ENCODE peak calls at places on chromosomes 2 and 18, in ten cellular contexts. One of them, this sample, is unnamed.

GRCh38 chr2:209160800-209161588 is 262.9 kb upstream of the MAP2 start:
- DNase-seq in activated T-helper 1 cell treated with Interleukin-2 at 50 U/mL for 16 hours: no peak
- DNase-seq in HT-29: no peak
- DNase-seq in midbrain: no peak
- DNase-seq in stimulated activated CD4-positive, alpha-beta T cell treated with anti-CD3 and anti-CD28 coated beads, Interleukin-4, amount 100 ng/mL, for 4 hours: no peak
- DNase-seq in cerebellar nuclear complex: no peak
- DNase-seq in stimulated activated CD8-positive, alpha-beta memory T cell treated with anti-CD3 and anti-CD28 coated beads, Interleukin-4, amount 100 ng/mL, for 48 hours: no peak
- DNase-seq in AG04450: no peak
- DNase-seq in RWPE1: no peak
- DNase-seq in IMR-90: no peak
- DNase-seq in this sample: no peak

GRCh38 chr2:85707304-85707703 is 13.1 kb downstream of the GNLY start:
- DNase-seq in activated T-helper 1 cell treated with Interleukin-2 at 50 U/mL for 16 hours: peak
- DNase-seq in HT-29: peak
- DNase-seq in midbrain: peak
- DNase-seq in stimulated activated CD4-positive, alpha-beta T cell treated with anti-CD3 and anti-CD28 coated beads, Interleukin-4, amount 100 ng/mL, for 4 hours: peak
- DNase-seq in cerebellar nuclear complex: no peak
- DNase-seq in stimulated activated CD8-positive, alpha-beta memory T cell treated with anti-CD3 and anti-CD28 coated beads, Interleukin-4, amount 100 ng/mL, for 48 hours: peak
- DNase-seq in AG04450: peak
- DNase-seq in RWPE1: peak
- DNase-seq in IMR-90: peak
- DNase-seq in this sample: peak

GRCh38 chr2:116696223-116696622 is 1118.3 kb upstream of the DDX18 start:
- DNase-seq in activated T-helper 1 cell treated with Interleukin-2 at 50 U/mL for 16 hours: no peak
- DNase-seq in HT-29: peak
- DNase-seq in midbrain: no peak
- DNase-seq in stimulated activated CD4-positive, alpha-beta T cell treated with anti-CD3 and anti-CD28 coated beads, Interleukin-4, amount 100 ng/mL, for 4 hours: no peak
- DNase-seq in cerebellar nuclear complex: no peak
- DNase-seq in stimulated activated CD8-positive, alpha-beta memory T cell treated with anti-CD3 and anti-CD28 coated beads, Interleukin-4, amount 100 ng/mL, for 48 hours: no peak
- DNase-seq in AG04450: no peak
- DNase-seq in RWPE1: no peak
- DNase-seq in IMR-90: no peak
- DNase-seq in this sample: no peak

GRCh38 chr18:12455511-12455910 is 47.8 kb downstream of the PRELID3A start:
- DNase-seq in activated T-helper 1 cell treated with Interleukin-2 at 50 U/mL for 16 hours: no peak
- DNase-seq in HT-29: no peak
- DNase-seq in midbrain: peak
- DNase-seq in stimulated activated CD4-positive, alpha-beta T cell treated with anti-CD3 and anti-CD28 coated beads, Interleukin-4, amount 100 ng/mL, for 4 hours: no peak
- DNase-seq in cerebellar nuclear complex: no peak
- DNase-seq in stimulated activated CD8-positive, alpha-beta memory T cell treated with anti-CD3 and anti-CD28 coated beads, Interleukin-4, amount 100 ng/mL, for 48 hours: no peak
- DNase-seq in AG04450: peak
- DNase-seq in RWPE1: no peak
- DNase-seq in IMR-90: peak
- DNase-seq in this sample: no peak

GRCh38 chr18:7307018-7307417 is 76.1 kb downstream of the LRRC30 start:
- DNase-seq in activated T-helper 1 cell treated with Interleukin-2 at 50 U/mL for 16 hours: no peak
- DNase-seq in HT-29: no peak
- DNase-seq in midbrain: no peak
- DNase-seq in stimulated activated CD4-positive, alpha-beta T cell treated with anti-CD3 and anti-CD28 coated beads, Interleukin-4, amount 100 ng/mL, for 4 hours: no peak
- DNase-seq in cerebellar nuclear complex: no peak
- DNase-seq in stimulated activated CD8-positive, alpha-beta memory T cell treated with anti-CD3 and anti-CD28 coated beads, Interleukin-4, amount 100 ng/mL, for 48 hours: no peak
- DNase-seq in AG04450: no peak
- DNase-seq in RWPE1: no peak
- DNase-seq in IMR-90: no peak
- DNase-seq in this sample: no peak

GRCh38 chr2:167965907-167966306 is 281.5 kb downstream of the STK39 start:
- DNase-seq in activated T-helper 1 cell treated with Interleukin-2 at 50 U/mL for 16 hours: no peak
- DNase-seq in HT-29: no peak
- DNase-seq in midbrain: no peak
- DNase-seq in stimulated activated CD4-positive, alpha-beta T cell treated with anti-CD3 and anti-CD28 coated beads, Interleukin-4, amount 100 ng/mL, for 4 hours: no peak
- DNase-seq in cerebellar nuclear complex: no peak
- DNase-seq in stimulated activated CD8-positive, alpha-beta memory T cell treated with anti-CD3 and anti-CD28 coated beads, Interleukin-4, amount 100 ng/mL, for 48 hours: no peak
- DNase-seq in AG04450: no peak
- DNase-seq in RWPE1: no peak
- DNase-seq in IMR-90: no peak
- DNase-seq in this sample: no peak

GRCh38 chr2:235937936-235938335 is 230.2 kb downstream of the GBX2 start:
- DNase-seq in activated T-helper 1 cell treated with Interleukin-2 at 50 U/mL for 16 hours: no peak
- DNase-seq in HT-29: no peak
- DNase-seq in midbrain: no peak
- DNase-seq in stimulated activated CD4-positive, alpha-beta T cell treated with anti-CD3 and anti-CD28 coated beads, Interleukin-4, amount 100 ng/mL, for 4 hours: no peak
- DNase-seq in cerebellar nuclear complex: no peak
- DNase-seq in stimulated activated CD8-positive, alpha-beta memory T cell treated with anti-CD3 and anti-CD28 coated beads, Interleukin-4, amount 100 ng/mL, for 48 hours: no peak
- DNase-seq in AG04450: no peak
- DNase-seq in RWPE1: no peak
- DNase-seq in IMR-90: no peak
- DNase-seq in this sample: no peak

GRCh38 chr2:16287281-16287680 is 346.9 kb downstream of the MYCN start:
- DNase-seq in activated T-helper 1 cell treated with Interleukin-2 at 50 U/mL for 16 hours: no peak
- DNase-seq in HT-29: no peak
- DNase-seq in midbrain: no peak
- DNase-seq in stimulated activated CD4-positive, alpha-beta T cell treated with anti-CD3 and anti-CD28 coated beads, Interleukin-4, amount 100 ng/mL, for 4 hours: no peak
- DNase-seq in cerebellar nuclear complex: no peak
- DNase-seq in stimulated activated CD8-positive, alpha-beta memory T cell treated with anti-CD3 and anti-CD28 coated beads, Interleukin-4, amount 100 ng/mL, for 48 hours: no peak
- DNase-seq in AG04450: no peak
- DNase-seq in RWPE1: no peak
- DNase-seq in IMR-90: no peak
- DNase-seq in this sample: no peak

GRCh38 chr2:229586746-229587705 is 127.3 kb downstream of the DNER start:
- DNase-seq in activated T-helper 1 cell treated with Interleukin-2 at 50 U/mL for 16 hours: no peak
- DNase-seq in HT-29: peak
- DNase-seq in midbrain: peak
- DNase-seq in stimulated activated CD4-positive, alpha-beta T cell treated with anti-CD3 and anti-CD28 coated beads, Interleukin-4, amount 100 ng/mL, for 4 hours: no peak
- DNase-seq in cerebellar nuclear complex: no peak
- DNase-seq in stimulated activated CD8-positive, alpha-beta memory T cell treated with anti-CD3 and anti-CD28 coated beads, Interleukin-4, amount 100 ng/mL, for 48 hours: peak
- DNase-seq in AG04450: peak
- DNase-seq in RWPE1: peak
- DNase-seq in IMR-90: peak
- DNase-seq in this sample: peak

GRCh38 chr18:77013777-77014525 is 118.6 kb downstream of the MBP start:
- DNase-seq in activated T-helper 1 cell treated with Interleukin-2 at 50 U/mL for 16 hours: no peak
- DNase-seq in HT-29: no peak
- DNase-seq in midbrain: peak
- DNase-seq in stimulated activated CD4-positive, alpha-beta T cell treated with anti-CD3 and anti-CD28 coated beads, Interleukin-4, amount 100 ng/mL, for 4 hours: no peak
- DNase-seq in cerebellar nuclear complex: no peak
- DNase-seq in stimulated activated CD8-positive, alpha-beta memory T cell treated with anti-CD3 and anti-CD28 coated beads, Interleukin-4, amount 100 ng/mL, for 48 hours: no peak
- DNase-seq in AG04450: no peak
- DNase-seq in RWPE1: no peak
- DNase-seq in IMR-90: no peak
- DNase-seq in this sample: no peak

GRCh38 chr2:165443524-165443923 is 26.0 kb upstream of the CSRNP3 start:
- DNase-seq in activated T-helper 1 cell treated with Interleukin-2 at 50 U/mL for 16 hours: no peak
- DNase-seq in HT-29: no peak
- DNase-seq in midbrain: no peak
- DNase-seq in stimulated activated CD4-positive, alpha-beta T cell treated with anti-CD3 and anti-CD28 coated beads, Interleukin-4, amount 100 ng/mL, for 4 hours: no peak
- DNase-seq in cerebellar nuclear complex: no peak
- DNase-seq in stimulated activated CD8-positive, alpha-beta memory T cell treated with anti-CD3 and anti-CD28 coated beads, Interleukin-4, amount 100 ng/mL, for 48 hours: no peak
- DNase-seq in AG04450: no peak
- DNase-seq in RWPE1: no peak
- DNase-seq in IMR-90: no peak
- DNase-seq in this sample: no peak

GRCh38 chr2:239181601-239182471 is 219.0 kb downstream of the HDAC4 start:
- DNase-seq in activated T-helper 1 cell treated with Interleukin-2 at 50 U/mL for 16 hours: no peak
- DNase-seq in HT-29: no peak
- DNase-seq in midbrain: no peak
- DNase-seq in stimulated activated CD4-positive, alpha-beta T cell treated with anti-CD3 and anti-CD28 coated beads, Interleukin-4, amount 100 ng/mL, for 4 hours: no peak
- DNase-seq in cerebellar nuclear complex: no peak
- DNase-seq in stimulated activated CD8-positive, alpha-beta memory T cell treated with anti-CD3 and anti-CD28 coated beads, Interleukin-4, amount 100 ng/mL, for 48 hours: no peak
- DNase-seq in AG04450: no peak
- DNase-seq in RWPE1: no peak
- DNase-seq in IMR-90: no peak
- DNase-seq in this sample: no peak

GRCh38 chr2:162524192-162524591 is 180.3 kb downstream of the GCA start:
- DNase-seq in activated T-helper 1 cell treated with Interleukin-2 at 50 U/mL for 16 hours: no peak
- DNase-seq in HT-29: peak
- DNase-seq in midbrain: no peak
- DNase-seq in stimulated activated CD4-positive, alpha-beta T cell treated with anti-CD3 and anti-CD28 coated beads, Interleukin-4, amount 100 ng/mL, for 4 hours: no peak
- DNase-seq in cerebellar nuclear complex: no peak
- DNase-seq in stimulated activated CD8-positive, alpha-beta memory T cell treated with anti-CD3 and anti-CD28 coated beads, Interleukin-4, amount 100 ng/mL, for 48 hours: no peak
- DNase-seq in AG04450: no peak
- DNase-seq in RWPE1: peak
- DNase-seq in IMR-90: no peak
- DNase-seq in this sample: peak

GRCh38 chr2:101307950-101308431 is 510 bp downstream of the RNF149 start:
- DNase-seq in activated T-helper 1 cell treated with Interleukin-2 at 50 U/mL for 16 hours: no peak
- DNase-seq in HT-29: peak
- DNase-seq in midbrain: no peak
- DNase-seq in stimulated activated CD4-positive, alpha-beta T cell treated with anti-CD3 and anti-CD28 coated beads, Interleukin-4, amount 100 ng/mL, for 4 hours: peak
- DNase-seq in cerebellar nuclear complex: no peak
- DNase-seq in stimulated activated CD8-positive, alpha-beta memory T cell treated with anti-CD3 and anti-CD28 coated beads, Interleukin-4, amount 100 ng/mL, for 48 hours: peak
- DNase-seq in AG04450: no peak
- DNase-seq in RWPE1: peak
- DNase-seq in IMR-90: no peak
- DNase-seq in this sample: no peak

GRCh38 chr2:98484121-98484557 is 39.5 kb downstream of the INPP4A start:
- DNase-seq in activated T-helper 1 cell treated with Interleukin-2 at 50 U/mL for 16 hours: no peak
- DNase-seq in HT-29: peak
- DNase-seq in midbrain: no peak
- DNase-seq in stimulated activated CD4-positive, alpha-beta T cell treated with anti-CD3 and anti-CD28 coated beads, Interleukin-4, amount 100 ng/mL, for 4 hours: no peak
- DNase-seq in cerebellar nuclear complex: no peak
- DNase-seq in stimulated activated CD8-positive, alpha-beta memory T cell treated with anti-CD3 and anti-CD28 coated beads, Interleukin-4, amount 100 ng/mL, for 48 hours: no peak
- DNase-seq in AG04450: no peak
- DNase-seq in RWPE1: no peak
- DNase-seq in IMR-90: no peak
- DNase-seq in this sample: peak

GRCh38 chr2:102069311-102069974 is 73.1 kb upstream of the IL1R1 start:
- DNase-seq in activated T-helper 1 cell treated with Interleukin-2 at 50 U/mL for 16 hours: no peak
- DNase-seq in HT-29: no peak
- DNase-seq in midbrain: no peak
- DNase-seq in stimulated activated CD4-positive, alpha-beta T cell treated with anti-CD3 and anti-CD28 coated beads, Interleukin-4, amount 100 ng/mL, for 4 hours: no peak
- DNase-seq in cerebellar nuclear complex: no peak
- DNase-seq in stimulated activated CD8-positive, alpha-beta memory T cell treated with anti-CD3 and anti-CD28 coated beads, Interleukin-4, amount 100 ng/mL, for 48 hours: no peak
- DNase-seq in AG04450: no peak
- DNase-seq in RWPE1: no peak
- DNase-seq in IMR-90: no peak
- DNase-seq in this sample: no peak

GRCh38 chr2:222861411-222862067 is 703 bp downstream of the ACSL3 start:
- DNase-seq in activated T-helper 1 cell treated with Interleukin-2 at 50 U/mL for 16 hours: peak
- DNase-seq in HT-29: peak
- DNase-seq in midbrain: no peak
- DNase-seq in stimulated activated CD4-positive, alpha-beta T cell treated with anti-CD3 and anti-CD28 coated beads, Interleukin-4, amount 100 ng/mL, for 4 hours: peak
- DNase-seq in cerebellar nuclear complex: no peak
- DNase-seq in stimulated activated CD8-positive, alpha-beta memory T cell treated with anti-CD3 and anti-CD28 coated beads, Interleukin-4, amount 100 ng/mL, for 48 hours: peak
- DNase-seq in AG04450: no peak
- DNase-seq in RWPE1: no peak
- DNase-seq in IMR-90: no peak
- DNase-seq in this sample: peak

GRCh38 chr2:234863043-234863934 is 88.5 kb upstream of the SH3BP4 start:
- DNase-seq in activated T-helper 1 cell treated with Interleukin-2 at 50 U/mL for 16 hours: no peak
- DNase-seq in HT-29: no peak
- DNase-seq in midbrain: peak
- DNase-seq in stimulated activated CD4-positive, alpha-beta T cell treated with anti-CD3 and anti-CD28 coated beads, Interleukin-4, amount 100 ng/mL, for 4 hours: no peak
- DNase-seq in cerebellar nuclear complex: no peak
- DNase-seq in stimulated activated CD8-positive, alpha-beta memory T cell treated with anti-CD3 and anti-CD28 coated beads, Interleukin-4, amount 100 ng/mL, for 48 hours: no peak
- DNase-seq in AG04450: peak
- DNase-seq in RWPE1: peak
- DNase-seq in IMR-90: peak
- DNase-seq in this sample: no peak

GRCh38 chr2:174577967-174578589 is 19.5 kb downstream of the WIPF1 start:
- DNase-seq in activated T-helper 1 cell treated with Interleukin-2 at 50 U/mL for 16 hours: no peak
- DNase-seq in HT-29: peak
- DNase-seq in midbrain: peak
- DNase-seq in stimulated activated CD4-positive, alpha-beta T cell treated with anti-CD3 and anti-CD28 coated beads, Interleukin-4, amount 100 ng/mL, for 4 hours: peak
- DNase-seq in cerebellar nuclear complex: no peak
- DNase-seq in stimulated activated CD8-positive, alpha-beta memory T cell treated with anti-CD3 and anti-CD28 coated beads, Interleukin-4, amount 100 ng/mL, for 48 hours: no peak
- DNase-seq in AG04450: peak
- DNase-seq in RWPE1: peak
- DNase-seq in IMR-90: peak
- DNase-seq in this sample: peak

GRCh38 chr2:23564618-23564967 is 179.6 kb downstream of the KLHL29 start:
- DNase-seq in activated T-helper 1 cell treated with Interleukin-2 at 50 U/mL for 16 hours: no peak
- DNase-seq in HT-29: no peak
- DNase-seq in midbrain: no peak
- DNase-seq in stimulated activated CD4-positive, alpha-beta T cell treated with anti-CD3 and anti-CD28 coated beads, Interleukin-4, amount 100 ng/mL, for 4 hours: no peak
- DNase-seq in cerebellar nuclear complex: no peak
- DNase-seq in stimulated activated CD8-positive, alpha-beta memory T cell treated with anti-CD3 and anti-CD28 coated beads, Interleukin-4, amount 100 ng/mL, for 48 hours: no peak
- DNase-seq in AG04450: no peak
- DNase-seq in RWPE1: peak
- DNase-seq in IMR-90: no peak
- DNase-seq in this sample: no peak

GRCh38 chr2:25982273-25982967 is at the start of gene KIF3C:
- DNase-seq in activated T-helper 1 cell treated with Interleukin-2 at 50 U/mL for 16 hours: peak
- DNase-seq in HT-29: peak
- DNase-seq in midbrain: peak
- DNase-seq in stimulated activated CD4-positive, alpha-beta T cell treated with anti-CD3 and anti-CD28 coated beads, Interleukin-4, amount 100 ng/mL, for 4 hours: peak
- DNase-seq in cerebellar nuclear complex: peak
- DNase-seq in stimulated activated CD8-positive, alpha-beta memory T cell treated with anti-CD3 and anti-CD28 coated beads, Interleukin-4, amount 100 ng/mL, for 48 hours: peak
- DNase-seq in AG04450: no peak
- DNase-seq in RWPE1: peak
- DNase-seq in IMR-90: peak
- DNase-seq in this sample: peak

GRCh38 chr2:43129676-43130547 is 96.5 kb downstream of the ZFP36L2 start:
- DNase-seq in activated T-helper 1 cell treated with Interleukin-2 at 50 U/mL for 16 hours: no peak
- DNase-seq in HT-29: no peak
- DNase-seq in midbrain: peak
- DNase-seq in stimulated activated CD4-positive, alpha-beta T cell treated with anti-CD3 and anti-CD28 coated beads, Interleukin-4, amount 100 ng/mL, for 4 hours: no peak
- DNase-seq in cerebellar nuclear complex: no peak
- DNase-seq in stimulated activated CD8-positive, alpha-beta memory T cell treated with anti-CD3 and anti-CD28 coated beads, Interleukin-4, amount 100 ng/mL, for 48 hours: peak
- DNase-seq in AG04450: no peak
- DNase-seq in RWPE1: no peak
- DNase-seq in IMR-90: peak
- DNase-seq in this sample: no peak

GRCh38 chr2:183718246-183718645 is 594.0 kb downstream of the NUP35 start:
- DNase-seq in activated T-helper 1 cell treated with Interleukin-2 at 50 U/mL for 16 hours: no peak
- DNase-seq in HT-29: no peak
- DNase-seq in midbrain: no peak
- DNase-seq in stimulated activated CD4-positive, alpha-beta T cell treated with anti-CD3 and anti-CD28 coated beads, Interleukin-4, amount 100 ng/mL, for 4 hours: no peak
- DNase-seq in cerebellar nuclear complex: no peak
- DNase-seq in stimulated activated CD8-positive, alpha-beta memory T cell treated with anti-CD3 and anti-CD28 coated beads, Interleukin-4, amount 100 ng/mL, for 48 hours: no peak
- DNase-seq in AG04450: no peak
- DNase-seq in RWPE1: no peak
- DNase-seq in IMR-90: no peak
- DNase-seq in this sample: no peak

GRCh38 chr2:200820573-200820972 is 8.9 kb downstream of the BZW1 start:
- DNase-seq in activated T-helper 1 cell treated with Interleukin-2 at 50 U/mL for 16 hours: no peak
- DNase-seq in HT-29: no peak
- DNase-seq in midbrain: no peak
- DNase-seq in stimulated activated CD4-positive, alpha-beta T cell treated with anti-CD3 and anti-CD28 coated beads, Interleukin-4, amount 100 ng/mL, for 4 hours: no peak
- DNase-seq in cerebellar nuclear complex: no peak
- DNase-seq in stimulated activated CD8-positive, alpha-beta memory T cell treated with anti-CD3 and anti-CD28 coated beads, Interleukin-4, amount 100 ng/mL, for 48 hours: no peak
- DNase-seq in AG04450: no peak
- DNase-seq in RWPE1: no peak
- DNase-seq in IMR-90: no peak
- DNase-seq in this sample: no peak

GRCh38 chr2:26887142-26887541 is 39.2 kb downstream of the DPYSL5 start:
- DNase-seq in activated T-helper 1 cell treated with Interleukin-2 at 50 U/mL for 16 hours: no peak
- DNase-seq in HT-29: no peak
- DNase-seq in midbrain: peak
- DNase-seq in stimulated activated CD4-positive, alpha-beta T cell treated with anti-CD3 and anti-CD28 coated beads, Interleukin-4, amount 100 ng/mL, for 4 hours: no peak
- DNase-seq in cerebellar nuclear complex: no peak
- DNase-seq in stimulated activated CD8-positive, alpha-beta memory T cell treated with anti-CD3 and anti-CD28 coated beads, Interleukin-4, amount 100 ng/mL, for 48 hours: no peak
- DNase-seq in AG04450: no peak
- DNase-seq in RWPE1: no peak
- DNase-seq in IMR-90: no peak
- DNase-seq in this sample: no peak

This sample was measured in Calu3.